ENCODE peak calls at places on chromosomes 3 and 15, in five cellular contexts. F is kidney, H is WTC11, K is spleen, Z is progenitor cell of endocrine pancreas. X is an unnamed sample.

GRCh38 chr3:14841836-14842235 is 23.1 kb downstream of the FGD5 start:
- DNase-seq in F (no peak), H (no peak), K (no peak), Z (no peak), X (no peak)

GRCh38 chr3:124919756-124920155 is 14.8 kb downstream of the MUC13 start:
- DNase-seq in F (no peak), H (no peak), K (no peak), Z (no peak), X (no peak)

GRCh38 chr15:25846377-25846776 is 16.8 kb downstream of the ATP10A start:
- DNase-seq in F (no peak), H (no peak), K (no peak), Z (no peak), X (no peak)

GRCh38 chr3:184015381-184016019 is 2.2 kb downstream of the ABCC5 start:
- DNase-seq in F (no peak), H (no peak), K (no peak), Z (no peak), X (no peak)

GRCh38 chr3:128479558-128480086 is 12.9 kb upstream of the DNAJB8 start:
- DNase-seq in F (peak), H (no peak), K (no peak), Z (no peak), X (no peak)

GRCh38 chr15:101156061-101156460 is 95.8 kb downstream of the CHSY1 start:
- DNase-seq in F (no peak), H (no peak), K (peak), Z (no peak), X (no peak)

GRCh38 chr3:146093928-146094327 is 67.1 kb downstream of the PLOD2 start:
- DNase-seq in F (no peak), H (no peak), K (no peak), Z (no peak), X (peak)

GRCh38 chr15:89828324-89829145 is 13.9 kb upstream of the ANPEP start:
- DNase-seq in F (no peak), H (no peak), K (no peak), Z (no peak), X (no peak)

GRCh38 chr3:16084887-16085286 is 89.6 kb upstream of the GALNT15 start:
- DNase-seq in F (no peak), H (no peak), K (no peak), Z (no peak), X (no peak)

GRCh38 chr3:194086251-194087075 is 49.5 kb upstream of the HES1 start:
- DNase-seq in F (no peak), H (no peak), K (no peak), Z (no peak), X (no peak)

GRCh38 chr3:8882617-8883016 is 80.7 kb downstream of the RAD18 start:
- DNase-seq in F (no peak), H (no peak), K (no peak), Z (no peak), X (no peak)

GRCh38 chr3:190385835-190386688 is 1.9 kb upstream of the CLDN16 start:
- DNase-seq in F (no peak), H (no peak), K (no peak), Z (no peak), X (peak)

GRCh38 chr3:134013280-134013679 is 16.4 kb downstream of the SLCO2A1 start:
- DNase-seq in F (no peak), H (no peak), K (no peak), Z (no peak), X (no peak)

GRCh38 chr3:72490688-72491430 is 357.4 kb downstream of the SHQ1 start:
- DNase-seq in F (no peak), H (peak), K (no peak), Z (no peak), X (no peak)

GRCh38 chr15:77402740-77403379 is 17.0 kb downstream of the PEAK1 start:
- DNase-seq in F (no peak), H (no peak), K (no peak), Z (no peak), X (no peak)

GRCh38 chr15:56016281-56016680 is 22.9 kb upstream of the NEDD4 start:
- DNase-seq in F (no peak), H (no peak), K (no peak), Z (no peak), X (no peak)

GRCh38 chr15:63402498-63403253 is 21.0 kb upstream of the CA12 start:
- DNase-seq in F (no peak), H (no peak), K (no peak), Z (no peak), X (peak)

GRCh38 chr3:48018841-48019240 is 2.6 kb upstream of the MAP4 start:
- DNase-seq in F (no peak), H (no peak), K (no peak), Z (no peak), X (peak)

GRCh38 chr3:9201278-9201677 is 48.2 kb downstream of the SRGAP3 start:
- DNase-seq in F (no peak), H (no peak), K (no peak), Z (no peak), X (no peak)

GRCh38 chr3:45635475-45636256 is 41.1 kb downstream of the LIMD1 start:
- DNase-seq in F (no peak), H (peak), K (no peak), Z (no peak), X (peak)

GRCh38 chr3:69092030-69092513 is 7.3 kb downstream of the ARL6IP5 start:
- DNase-seq in F (no peak), H (no peak), K (no peak), Z (no peak), X (no peak)

GRCh38 chr15:42144841-42145375 is 11.5 kb downstream of the PLA2G4F start:
- DNase-seq in F (peak), H (peak), K (peak), Z (no peak), X (no peak)

GRCh38 chr3:70818145-70818544 is 505.7 kb upstream of the MDFIC2 start:
- DNase-seq in F (no peak), H (no peak), K (no peak), Z (no peak), X (no peak)

GRCh38 chr3:66904816-66905543 is 93.1 kb upstream of the KBTBD8 start:
- DNase-seq in F (no peak), H (no peak), K (no peak), Z (no peak), X (no peak)

GRCh38 chr15:89299896-89300295 is 34.7 kb downstream of the POLG start:
- DNase-seq in F (no peak), H (no peak), K (no peak), Z (no peak), X (no peak)

GRCh38 chr15:100922192-100923040 is 3.3 kb downstream of the LRRK1 start:
- DNase-seq in F (no peak), H (no peak), K (no peak), Z (no peak), X (no peak)

GRCh38 chr3:153061938-153062528 is 100.0 kb upstream of the RAP2B start:
- DNase-seq in F (no peak), H (no peak), K (no peak), Z (no peak), X (no peak)

GRCh38 chr3:157807286-157807685 is 298.9 kb downstream of the SHOX2 start:
- DNase-seq in F (no peak), H (no peak), K (no peak), Z (no peak), X (no peak)

DNA sequence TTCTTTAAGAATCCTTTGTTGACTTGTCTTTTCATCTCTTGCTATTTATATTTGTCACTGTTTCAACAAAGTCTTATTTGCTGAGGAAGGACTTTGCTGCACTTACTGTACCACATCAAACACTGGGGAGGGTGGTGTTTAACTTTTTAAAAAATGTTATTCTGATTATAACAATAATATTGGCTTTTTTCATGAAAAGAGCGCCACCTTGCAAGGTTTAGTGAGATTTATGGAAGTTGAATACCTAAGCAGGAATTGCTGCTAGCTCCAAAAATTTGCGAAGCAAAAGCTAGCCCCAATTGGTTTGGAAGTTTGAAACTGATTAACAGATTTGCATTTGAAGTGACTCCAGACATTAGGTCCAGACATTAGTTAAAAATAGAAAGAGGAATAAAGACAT is 6.7 kb downstream of the ZIC1 start:
- DNase-seq in F (no peak), H (no peak), K (no peak), Z (no peak), X (no peak)
- TF ChIP-seq CTCF in F (no peak), H (no peak), K (no peak), Z (no peak), X (no peak)

DNA sequence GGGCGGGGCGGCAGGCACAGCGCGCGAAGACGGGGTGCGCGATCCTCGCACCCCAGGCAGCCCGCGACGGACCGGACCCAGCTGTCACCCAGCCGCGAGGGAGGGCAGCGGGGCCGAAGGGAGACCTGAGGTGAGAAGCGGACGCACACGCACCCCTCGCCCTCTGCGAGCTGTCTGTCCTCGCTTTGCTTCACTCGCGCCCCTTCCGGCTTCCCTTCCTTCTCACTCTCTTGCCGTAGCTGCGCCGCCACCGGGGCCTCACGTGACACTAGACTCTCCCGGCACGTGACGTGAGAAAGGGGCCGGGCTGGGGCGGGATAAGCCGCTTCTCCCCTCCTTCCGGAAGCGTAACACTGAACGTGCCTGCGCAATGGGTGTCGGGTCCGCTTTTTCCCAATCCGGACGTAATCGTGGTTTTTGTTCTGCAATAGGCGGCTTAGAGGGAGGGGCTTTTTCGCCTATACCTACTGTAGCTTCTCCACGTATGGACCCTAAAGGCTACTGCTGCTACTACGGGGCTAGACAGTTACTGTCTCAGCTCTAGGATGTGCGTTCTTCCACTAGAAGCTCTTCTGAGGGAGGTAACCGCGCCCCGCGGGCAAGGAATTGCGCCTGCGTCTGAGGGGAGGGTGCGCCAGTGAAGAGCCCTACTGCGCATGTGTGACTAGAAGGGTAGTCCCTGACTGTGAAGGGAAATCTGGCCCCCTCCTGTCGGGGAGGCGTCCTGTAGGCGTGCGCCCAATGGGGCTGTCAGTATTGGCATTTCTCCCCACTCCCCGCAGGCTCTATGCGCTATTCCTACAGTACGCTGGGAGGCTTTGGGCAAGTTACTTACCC is at the start of the genes ATG3 and SLC35A5:
- DNase-seq in F (peak), H (peak), K (peak), Z (peak), X (peak)
- TF ChIP-seq CTCF in F (peak), H (no peak), K (peak), Z (peak), X (no peak)

GRCh38 chr3:156723182-156723619 is 48.8 kb downstream of the TIPARP start:
- DNase-seq in F (no peak), H (no peak), K (no peak), Z (no peak), X (no peak)
- TF ChIP-seq CTCF in F (no peak), H (no peak), K (no peak), Z (no peak), X (no peak)

GRCh38 chr15:57112178-57112577 is 193.7 kb downstream of the TCF12 start:
- DNase-seq in F (no peak), H (no peak), K (no peak), Z (no peak), X (no peak)

GRCh38 chr15:57114070-57114469 is 195.6 kb downstream of the TCF12 start:
- DNase-seq in F (no peak), H (no peak), K (no peak), Z (no peak), X (peak)

GRCh38 chr15:57109005-57109404 is 190.6 kb downstream of the TCF12 start:
- DNase-seq in F (no peak), H (no peak), K (no peak), Z (no peak), X (no peak)

GRCh38 chr15:57111002-57111401 is 192.6 kb downstream of the TCF12 start:
- DNase-seq in F (no peak), H (no peak), K (no peak), Z (no peak), X (no peak)
- TF ChIP-seq CTCF in F (no peak), H (no peak), K (no peak), Z (peak), X (no peak)

DNA sequence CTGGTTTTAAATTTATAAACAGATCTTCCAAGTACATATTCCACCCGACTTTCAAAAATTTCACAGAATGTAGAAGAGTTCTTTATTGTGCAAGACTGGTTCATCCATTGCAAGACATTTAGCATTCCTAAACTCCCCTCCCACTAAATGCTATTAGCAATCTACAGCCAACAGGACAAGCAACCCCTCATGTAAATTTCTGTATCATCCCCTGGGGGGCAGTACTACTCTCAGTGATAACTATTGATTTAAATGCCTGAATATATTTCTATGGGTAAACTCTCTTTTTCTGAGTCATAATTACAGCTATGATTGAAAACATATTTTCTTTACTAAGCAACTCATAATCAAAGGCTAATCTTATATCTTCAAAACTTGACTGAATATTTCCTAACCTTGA is 10.7 kb upstream of the SLC15A2 start:
- DNase-seq in F (no peak), H (no peak), K (no peak), Z (no peak), X (peak)
- TF ChIP-seq CTCF in F (peak), H (peak), K (peak), Z (peak), X (peak)

GRCh38 chr15:66923438-66923881 is 141.9 kb upstream of the SMAD3 start:
- DNase-seq in F (no peak), H (peak), K (no peak), Z (no peak), X (peak)

GRCh38 chr15:66921319-66921718 is 144.1 kb upstream of the SMAD3 start:
- DNase-seq in F (no peak), H (no peak), K (no peak), Z (no peak), X (no peak)

GRCh38 chr15:66922608-66923007 is 142.8 kb upstream of the SMAD3 start:
- DNase-seq in F (no peak), H (no peak), K (no peak), Z (no peak), X (no peak)

GRCh38 chr15:66919421-66919820 is 146.0 kb upstream of the SMAD3 start:
- DNase-seq in F (no peak), H (no peak), K (no peak), Z (no peak), X (no peak)

GRCh38 chr15:66917904-66918448 is 147.4 kb upstream of the SMAD3 start:
- DNase-seq in F (no peak), H (no peak), K (no peak), Z (no peak), X (no peak)
- TF ChIP-seq CTCF in F (no peak), H (no peak), K (no peak), Z (no peak), X (no peak)

GRCh38 chr3:114213262-114213668 is 24.1 kb downstream of the ZNF80 start:
- DNase-seq in F (no peak), H (no peak), K (no peak), Z (no peak), X (no peak)

GRCh38 chr3:114214542-114215341 is 22.6 kb downstream of the ZNF80 start:
- DNase-seq in F (no peak), H (no peak), K (no peak), Z (no peak), X (no peak)

GRCh38 chr3:114212646-114213045 is 24.7 kb downstream of the ZNF80 start:
- DNase-seq in F (no peak), H (no peak), K (no peak), Z (no peak), X (no peak)

GRCh38 chr3:114216186-114216970 is 21.0 kb downstream of the ZNF80 start:
- DNase-seq in F (no peak), H (no peak), K (no peak), Z (no peak), X (no peak)

DNA sequence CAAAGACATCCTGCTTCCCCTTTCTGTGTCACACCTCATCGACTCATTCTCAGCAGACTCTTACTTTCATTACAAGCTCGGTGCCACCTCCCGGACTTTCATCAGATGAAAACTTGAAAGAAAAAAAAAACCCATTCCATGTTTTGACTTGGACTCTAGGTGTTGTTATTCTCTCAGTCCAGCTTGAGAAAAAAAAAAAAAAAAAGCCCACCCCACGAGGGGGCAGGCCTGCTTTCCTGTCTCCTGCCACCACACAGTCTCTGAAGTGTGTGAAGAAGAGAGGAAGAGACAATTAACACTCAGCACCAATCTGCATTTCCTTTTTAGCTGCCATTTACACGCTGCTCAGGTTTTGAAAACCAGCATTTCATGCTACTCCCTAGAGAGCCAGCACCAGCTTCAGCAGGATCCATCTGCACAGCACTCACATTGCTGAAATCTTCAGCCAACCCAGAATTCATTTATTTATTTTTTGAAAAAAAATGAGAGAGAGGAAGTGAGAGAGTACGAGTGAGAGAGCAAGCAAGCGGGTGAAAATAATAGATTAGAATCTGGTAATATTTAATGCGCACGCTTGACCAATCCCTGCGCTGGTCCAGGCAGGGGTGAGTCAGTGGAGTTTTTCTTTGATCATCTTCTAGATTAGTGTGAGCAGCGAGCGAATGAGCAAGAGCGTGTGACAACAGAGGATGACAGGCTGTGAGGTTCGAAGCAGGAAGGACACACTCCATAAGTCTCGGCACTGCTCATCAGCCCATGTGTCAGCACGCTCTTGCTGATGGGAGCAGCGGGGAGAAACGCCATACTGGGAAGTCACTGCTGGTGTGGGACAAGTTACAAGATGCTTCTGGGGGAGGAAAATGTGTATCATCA is 23.5 kb downstream of the ZNF80 start:
- DNase-seq in F (peak), H (no peak), K (peak), Z (no peak), X (peak)
- TF ChIP-seq CTCF in F (no peak), H (no peak), K (peak), Z (no peak), X (no peak)

GRCh38 chr3:905217-905616 is 187.6 kb upstream of the CNTN6 start:
- DNase-seq in F (no peak), H (no peak), K (no peak), Z (no peak), X (no peak)

GRCh38 chr3:906739-907138 is 186.1 kb upstream of the CNTN6 start:
- DNase-seq in F (no peak), H (no peak), K (no peak), Z (no peak), X (no peak)

GRCh38 chr3:901953-902778 is 190.7 kb upstream of the CNTN6 start:
- DNase-seq in F (no peak), H (no peak), K (no peak), Z (no peak), X (no peak)
- TF ChIP-seq CTCF in F (no peak), H (no peak), K (no peak), Z (peak), X (peak)

DNA sequence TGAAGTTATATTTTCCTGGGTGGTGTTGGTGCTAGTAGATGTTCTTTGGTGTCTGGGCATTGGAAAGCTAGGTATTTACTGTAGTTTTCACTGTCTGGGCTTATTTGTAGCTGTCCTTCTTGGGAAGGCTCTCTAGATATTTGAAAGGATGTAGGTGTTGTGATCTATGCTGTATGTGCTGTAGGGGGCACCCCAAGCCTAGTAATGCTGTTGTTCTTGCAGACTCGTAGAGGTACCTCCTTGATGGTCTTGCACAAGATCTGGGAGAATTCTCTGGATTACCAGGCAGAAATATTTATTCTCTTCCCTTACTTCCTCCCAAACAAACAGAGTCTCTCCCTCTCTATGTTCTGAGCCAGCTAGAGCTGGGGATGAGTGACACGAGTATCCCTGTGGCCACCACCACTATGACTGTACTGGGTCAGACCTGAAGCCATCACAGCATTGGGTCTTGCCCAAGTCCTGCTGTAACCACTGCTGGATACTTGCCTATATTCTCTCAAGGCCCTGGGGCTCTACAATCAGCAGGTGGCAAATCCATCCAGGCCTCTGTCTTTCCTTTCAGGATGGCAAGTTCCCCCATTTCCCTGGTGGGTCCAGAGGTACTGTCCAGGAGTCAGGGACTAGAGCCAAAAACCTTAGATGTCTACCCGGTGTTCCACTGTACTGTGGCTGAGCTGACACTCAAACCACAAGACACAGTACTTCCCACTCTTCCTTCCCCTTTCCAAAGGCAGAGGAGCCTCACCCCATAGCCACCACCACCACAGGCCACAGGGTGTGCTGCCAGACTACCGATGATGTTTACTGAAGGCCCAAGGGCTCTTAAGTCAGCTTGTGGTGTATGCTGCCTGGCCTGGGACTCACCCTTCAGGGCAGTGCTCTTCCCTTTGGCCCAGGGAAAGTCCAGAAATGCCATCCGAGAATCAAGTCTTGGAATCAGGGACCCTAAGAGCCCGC is 195.2 kb upstream of the DPPA4 start:
- DNase-seq in F (no peak), H (peak), K (no peak), Z (peak), X (peak)
- TF ChIP-seq CTCF in F (peak), H (peak), K (no peak), Z (peak), X (peak)

X was measured in Calu3.